ENCODE peak calls at places on chromosomes 12 and 14, in seven cellular contexts. G is fibroblast of lung; K is GM18507; E is lower lobe of right lung; P is stimulated activated CD4-positive, alpha-beta T cell treated with anti-CD3 and anti-CD28 coated beads, Interleukin-15, amount 100 ng/mL, for 1 hour; S is kidney glomerular epithelial cell; Y is fibroblast of pulmonary artery. C is an unnamed sample.

GRCh38 chr12:40587970-40588369 is 104.3 kb upstream of the CNTN1 start:
- DNase-seq in G (no peak), K (no peak), E (no peak), P (no peak), S (no peak), Y (no peak), C (no peak)

GRCh38 chr12:91984571-91984970 is 161.1 kb downstream of the BTG1 start:
- DNase-seq in G (peak), K (no peak), E (no peak), P (no peak), S (no peak), Y (peak), C (no peak)

GRCh38 chr12:53684654-53685220 is 8.9 kb upstream of the ATP5MC2 start:
- DNase-seq in G (no peak), K (no peak), E (no peak), P (no peak), S (no peak), Y (no peak), C (no peak)

GRCh38 chr14:74080820-74081460 is 3.3 kb downstream of the ALDH6A1 start:
- DNase-seq in G (no peak), K (no peak), E (no peak), P (no peak), S (peak), Y (peak), C (peak)

GRCh38 chr14:50649691-50650090 is 18.4 kb downstream of the SAV1 start:
- DNase-seq in G (no peak), K (no peak), E (no peak), P (no peak), S (no peak), Y (no peak), C (no peak)

GRCh38 chr14:70964492-70964891 is 57.2 kb downstream of the PCNX1 start:
- DNase-seq in G (no peak), K (no peak), E (no peak), P (no peak), S (no peak), Y (no peak), C (no peak)

GRCh38 chr12:79555006-79555925 is 135.5 kb downstream of the PAWR start:
- DNase-seq in G (peak), K (no peak), E (no peak), P (no peak), S (peak), Y (peak), C (peak)

GRCh38 chr12:75623631-75624118 is 112.3 kb upstream of the KRR1 start:
- DNase-seq in G (peak), K (no peak), E (no peak), P (no peak), S (peak), Y (peak), C (peak)

GRCh38 chr12:11704094-11704493 is 54.6 kb downstream of the ETV6 start:
- DNase-seq in G (no peak), K (no peak), E (no peak), P (no peak), S (no peak), Y (no peak), C (no peak)

C was measured in lung microvascular endothelial cell.